ENCODE peak calls at places on chromosome 1, in four cellular contexts. L is stomach, Z is sigmoid colon, K is H1. U is an unnamed sample.

GRCh38 chr1:204213668-204214662 is at the start of gene GOLT1A:
- DNase-seq in L (peak; percentile 91), Z (peak; percentile 80), K (peak; percentile 66), U (peak; percentile 47)

GRCh38 chr1:22131875-22132486 is 10.9 kb downstream of the WNT4 start:
- DNase-seq in L (peak; percentile 68), Z (no peak), K (peak; percentile 43), U (peak; percentile 56)

GRCh38 chr1:27548858-27549719 is 54.9 kb downstream of the AHDC1 start:
- DNase-seq in L (no peak), Z (no peak), K (no peak), U (no peak)

GRCh38 chr1:203282720-203283542 is 22.4 kb upstream of the BTG2 start:
- DNase-seq in L (no peak), Z (no peak), K (no peak), U (no peak)

GRCh38 chr1:1950940-1951339 is 31.9 kb upstream of the TMEM52 start:
- DNase-seq in L (no peak), Z (no peak), K (no peak), U (no peak)

GRCh38 chr1:218521414-218522169 is 176.5 kb downstream of the TGFB2 start:
- DNase-seq in L (peak; percentile 63), Z (peak; percentile 76), K (peak; percentile 5), U (peak; percentile 80)

GRCh38 chr1:109985251-109986053 is 887 bp downstream of the AHCYL1 start:
- DNase-seq in L (peak; percentile 27), Z (no peak), K (no peak), U (no peak)

GRCh38 chr1:111739984-111740765 is 980 bp upstream of the INKA2 start:
- DNase-seq in L (peak; percentile 69), Z (peak; percentile 93), K (no peak), U (peak; percentile 79)

GRCh38 chr1:161086457-161086856 is 2.9 kb downstream of the NECTIN4 start:
- DNase-seq in L (no peak), Z (no peak), K (no peak), U (no peak)

GRCh38 chr1:107817909-107818308 is 147.1 kb downstream of the VAV3 start:
- DNase-seq in L (no peak), Z (no peak), K (no peak), U (no peak)

GRCh38 chr1:62687903-62688686 is at the start of gene DOCK7:
- DNase-seq in L (peak; percentile 80), Z (peak; percentile 86), K (peak; percentile 56), U (peak; percentile 69)
- TF ChIP-seq POLR2A in L (no peak), Z (no peak), K (peak; percentile 63), U (peak; percentile 57)

DNA sequence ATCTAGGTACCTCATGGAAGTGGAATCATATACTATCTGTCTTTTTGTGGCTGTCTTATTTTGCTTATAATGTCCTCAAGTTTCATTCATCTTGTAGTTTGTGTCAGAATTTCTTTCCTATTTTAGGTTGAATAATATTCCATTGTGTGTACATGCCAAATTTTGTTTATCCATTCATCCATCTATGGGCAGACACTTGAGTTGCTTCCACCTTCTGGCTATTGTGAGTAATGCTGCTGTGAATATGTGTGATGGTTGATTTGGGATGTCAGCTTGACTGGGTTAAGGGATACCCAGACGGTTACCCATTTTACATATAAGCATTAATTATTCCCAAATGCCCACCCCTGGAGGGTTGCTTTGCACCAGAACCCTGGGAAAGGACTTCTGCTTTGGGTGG is 477.5 kb downstream of the PTPRU start:
- DNase-seq in L (no peak), Z (no peak), K (no peak), U (no peak)
- TF ChIP-seq CTCF in L (no peak), Z (no peak), K (peak; percentile 10), U (no peak)

GRCh38 chr1:66271216-66271903 is 262.6 kb upstream of the SGIP1 start:
- DNase-seq in L (peak; percentile 65), Z (peak; percentile 96), K (peak; percentile 7), U (peak; percentile 71)
- TF ChIP-seq POLR2A in L (no peak), Z (no peak), K (no peak), U (no peak)

GRCh38 chr1:24503003-24503751 is 541 bp downstream of the RCAN3 start:
- DNase-seq in L (no peak), Z (no peak), K (no peak), U (no peak)

GRCh38 chr1:24504560-24504959 is 1.9 kb downstream of the RCAN3 start:
- DNase-seq in L (no peak), Z (no peak), K (no peak), U (no peak)

GRCh38 chr1:24505816-24506215 is 3.2 kb downstream of the RCAN3 start:
- DNase-seq in L (no peak), Z (no peak), K (no peak), U (no peak)

GRCh38 chr1:24502168-24503002 is at the start of gene RCAN3:
- DNase-seq in L (peak; percentile 91), Z (peak; percentile 85), K (peak; percentile 59), U (peak; percentile 66)

GRCh38 chr1:24503870-24504523 is 1.4 kb downstream of the RCAN3 start:
- DNase-seq in L (no peak), Z (no peak), K (no peak), U (no peak)
- TF ChIP-seq CTCF in L (no peak), Z (no peak), K (no peak), U (no peak)

GRCh38 chr1:58964428-58964827 is 180.6 kb upstream of the JUN start:
- DNase-seq in L (peak; percentile 95), Z (no peak), K (no peak), U (no peak)
- TF ChIP-seq POLR2A in L (no peak), Z (no peak), K (no peak), U (no peak)

GRCh38 chr1:51341876-51342496 is 11.6 kb upstream of the TTC39A start:
- DNase-seq in L (no peak), Z (no peak), K (no peak), U (no peak)
- TF ChIP-seq CTCF in L (no peak), Z (no peak), K (no peak), U (no peak)

GRCh38 chr1:179365342-179366092 is at the start of gene AXDND1:
- DNase-seq in L (peak; percentile 82), Z (peak; percentile 93), K (peak; percentile 5), U (peak; percentile 94)
- TF ChIP-seq POLR2A in L (no peak), Z (no peak), K (peak; percentile 51), U (no peak)

GRCh38 chr1:169759038-169759437 is 25.2 kb upstream of the SELE start:
- DNase-seq in L (no peak), Z (no peak), K (no peak), U (no peak)

GRCh38 chr1:169750041-169750440 is 16.2 kb upstream of the SELE start:
- DNase-seq in L (no peak), Z (no peak), K (no peak), U (no peak)

GRCh38 chr1:169753549-169753948 is 19.7 kb upstream of the SELE start:
- DNase-seq in L (no peak), Z (no peak), K (no peak), U (no peak)
- TF ChIP-seq CTCF in L (no peak), Z (no peak), K (peak; percentile 14), U (no peak)

GRCh38 chr1:55103891-55104290 is 64.5 kb downstream of the PCSK9 start:
- DNase-seq in L (no peak), Z (no peak), K (no peak), U (no peak)

GRCh38 chr1:55107111-55107510 is 67.8 kb downstream of the PCSK9 start:
- DNase-seq in L (no peak), Z (no peak), K (no peak), U (no peak)

GRCh38 chr1:55107989-55108388 is 68.6 kb downstream of the PCSK9 start:
- DNase-seq in L (no peak), Z (no peak), K (no peak), U (no peak)
- TF ChIP-seq POLR2A in L (no peak), Z (no peak), K (no peak), U (no peak)

U was measured in adrenal gland.